ENCODE peak calls at places on chromosomes 3 and 15, in seven cellular contexts. X is AG04450; H is stimulated activated CD8-positive, alpha-beta memory T cell treated with anti-CD3 and anti-CD28 coated beads, Interleukin-15, amount 100 ng/mL, for 24 hours; Q is hepatic stellate cell; V is left ventricle myocardium superior; C is activated gamma-delta T cell treated with Interleukin-2 at 50 U/mL for 16 hours; R is activated CD8-positive, alpha-beta T cell treated with anti-CD3 and anti-CD28 coated beads, Interleukin-2, amount 10 ng/mL, durations not matched to agents 7 days and 5 days. I is an unnamed sample.

GRCh38 chr3:64650710-64651109 is 37.1 kb downstream of the ADAMTS9 start:
- DNase-seq in X (no peak), H (no peak), Q (peak), V (no peak), C (no peak), R (no peak), I (no peak)

GRCh38 chr15:91919014-91919534 is 65.6 kb downstream of the SLCO3A1 start:
- DNase-seq in X (no peak), H (no peak), Q (no peak), V (peak), C (no peak), R (no peak), I (no peak)

GRCh38 chr15:59116141-59116540 is 11.2 kb downstream of the CCNB2 start:
- DNase-seq in X (no peak), H (no peak), Q (no peak), V (no peak), C (no peak), R (no peak), I (no peak)

GRCh38 chr3:197545111-197545510 is 10.7 kb downstream of the BDH1 start:
- DNase-seq in X (no peak), H (no peak), Q (no peak), V (no peak), C (no peak), R (no peak), I (no peak)

GRCh38 chr15:99143655-99144610 is 39.1 kb downstream of the SYNM start:
- DNase-seq in X (no peak), H (no peak), Q (no peak), V (peak), C (no peak), R (no peak), I (no peak)

GRCh38 chr3:25901796-25902195 is 111.9 kb downstream of the OXSM start:
- DNase-seq in X (no peak), H (no peak), Q (no peak), V (no peak), C (no peak), R (no peak), I (no peak)

GRCh38 chr15:66707310-66708160 is 5.5 kb downstream of the SMAD6 start:
- DNase-seq in X (no peak), H (no peak), Q (no peak), V (peak), C (no peak), R (no peak), I (no peak)

GRCh38 chr15:68620721-68621528 is 42.1 kb downstream of the CORO2B start:
- DNase-seq in X (peak), H (no peak), Q (peak), V (peak), C (no peak), R (no peak), I (no peak)

GRCh38 chr3:95134693-95135375 is 1072.0 kb downstream of the NSUN3 start:
- DNase-seq in X (no peak), H (no peak), Q (no peak), V (no peak), C (no peak), R (no peak), I (no peak)

GRCh38 chr15:70095387-70096214 is 2.1 kb downstream of the TLE3 start:
- DNase-seq in X (no peak), H (peak), Q (peak), V (peak), C (peak), R (peak), I (no peak)

GRCh38 chr3:52257911-52258310 is 12.4 kb downstream of the PPM1M start:
- DNase-seq in X (no peak), H (no peak), Q (no peak), V (no peak), C (no peak), R (no peak), I (no peak)

GRCh38 chr3:134985841-134986520 is 190.9 kb downstream of the EPHB1 start:
- DNase-seq in X (no peak), H (no peak), Q (no peak), V (no peak), C (no peak), R (no peak), I (no peak)

GRCh38 chr15:36529296-36530011 is 50.0 kb upstream of the CDIN1 start:
- DNase-seq in X (no peak), H (no peak), Q (no peak), V (no peak), C (no peak), R (no peak), I (peak)

I was measured in GM12878.